ENCODE peak calls at places on chromosome 16, in eight cellular contexts. U is thoracic aorta; I is GM23248; M is effector memory CD4-positive, alpha-beta T cell; N is upper lobe of right lung; C is small intestine; J is cardiac muscle cell; V is adrenal gland. T is an unnamed sample.

GRCh38 chr16:88524973-88525662 is 45.1 kb upstream of the ZC3H18 start:
- DNase-seq in J (no peak), U (no peak), V (no peak), I (no peak), M (no peak), C (peak), N (no peak), T (no peak)

GRCh38 chr16:67015317-67015731 is 13.6 kb upstream of the CBFB start:
- DNase-seq in J (no peak), N (peak), V (peak), U (no peak), I (no peak), M (no peak), C (peak), T (no peak)

GRCh38 chr16:85202631-85203461 is 90.6 kb upstream of the CIBAR2 start:
- DNase-seq in I (peak), N (no peak), J (peak), U (peak), M (no peak), V (peak), C (no peak), T (peak)

GRCh38 chr16:75096730-75097129 is 19.9 kb downstream of the LDHD start:
- DNase-seq in N (peak), I (no peak), M (no peak), V (no peak), U (no peak), J (no peak), C (no peak), T (no peak)

GRCh38 chr16:28607116-28607623 is 2.7 kb downstream of the SULT1A1 start:
- DNase-seq in N (peak), M (no peak), I (no peak), U (no peak), J (no peak), C (no peak), V (no peak), T (no peak)

GRCh38 chr16:68166264-68166663 is 69.7 kb downstream of the ESRP2 start:
- DNase-seq in C (no peak), J (no peak), N (no peak), V (no peak), M (no peak), I (no peak), U (no peak), T (no peak)

GRCh38 chr16:55622930-55623561 is 32.7 kb upstream of the SLC6A2 start:
- DNase-seq in M (no peak), C (peak), I (no peak), J (peak), N (no peak), U (no peak), V (peak), T (no peak)

GRCh38 chr16:83211711-83212110 is 584.9 kb downstream of the CDH13 start:
- DNase-seq in M (no peak), V (no peak), I (no peak), N (no peak), C (no peak), J (peak), U (no peak), T (no peak)

GRCh38 chr16:50263940-50264929 is 2.1 kb upstream of the ADCY7 start:
- DNase-seq in C (no peak), U (no peak), I (peak), J (no peak), M (no peak), N (no peak), V (no peak), T (no peak)
- H3K27ac ChIP-seq in C (no peak), U (no peak), I (peak), J (no peak), M (no peak), N (no peak), V (no peak), T (no peak)

DNA sequence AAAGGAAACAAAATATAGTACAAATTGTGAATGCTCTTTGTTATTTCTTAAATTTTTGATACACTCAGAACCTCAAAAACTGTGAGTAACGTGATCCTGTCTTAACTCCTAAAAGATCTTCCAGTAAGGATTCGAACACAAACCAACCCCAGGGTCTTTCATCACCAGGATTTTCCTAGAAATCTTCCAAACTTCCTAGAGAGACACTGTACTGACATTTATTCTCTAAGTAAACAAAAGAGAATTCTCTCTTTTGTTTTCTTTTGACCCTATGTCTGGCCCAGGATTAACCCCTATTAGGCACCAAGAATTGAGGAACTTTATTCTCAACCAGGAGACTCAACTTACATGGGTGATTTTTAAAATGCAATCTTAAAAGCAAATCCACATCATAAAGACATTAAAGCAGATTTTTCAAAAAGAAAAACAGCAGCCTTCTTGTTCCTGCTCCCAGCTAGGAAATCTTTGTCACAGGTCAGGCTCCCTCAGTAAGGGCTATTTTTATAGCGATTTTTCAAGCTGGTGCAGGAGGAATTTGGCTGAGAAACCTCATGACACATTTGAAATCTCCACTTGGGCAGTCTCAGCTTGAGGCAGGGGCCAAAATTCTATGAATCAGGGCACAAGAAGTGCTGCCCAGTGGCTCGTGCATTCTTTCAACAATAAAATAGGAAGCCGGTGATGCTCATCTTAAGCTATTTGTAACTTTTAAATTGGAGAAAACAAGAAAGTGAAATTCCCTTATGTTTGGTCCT is 6.2 kb upstream of the SMG1 start:
- DNase-seq in U (peak), N (no peak), V (peak), M (no peak), J (peak), C (no peak), I (peak), T (no peak)
- H3K27ac ChIP-seq in U (peak), N (no peak), V (no peak), M (no peak), J (peak), C (no peak), I (peak), T (peak)

DNA sequence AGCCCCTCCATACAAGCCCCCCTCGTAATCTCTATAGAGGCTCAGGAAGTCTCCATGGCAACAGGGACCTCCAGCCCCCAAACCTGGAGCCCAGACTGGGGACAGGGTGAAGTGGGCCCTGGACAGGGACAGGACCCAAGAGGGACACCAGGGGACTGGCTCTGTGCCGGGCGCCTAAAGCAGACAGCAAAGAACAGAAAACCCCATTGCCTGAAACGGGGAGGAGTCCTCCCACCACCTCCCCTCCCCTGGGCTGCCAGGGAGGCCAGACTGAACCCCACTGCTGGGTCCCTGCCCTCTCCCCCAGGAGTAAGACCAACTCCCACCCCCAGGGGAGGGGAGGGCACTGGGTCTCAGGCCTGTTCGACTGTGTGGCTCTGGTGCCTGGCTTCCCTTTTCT is 40.7 kb downstream of the CPNE2 start:
- DNase-seq in V (no peak), M (no peak), C (no peak), U (no peak), N (no peak), J (no peak), I (no peak), T (no peak)
- H3K27ac ChIP-seq in V (no peak), M (no peak), C (no peak), U (no peak), N (no peak), J (no peak), I (no peak), T (no peak)

GRCh38 chr16:23855010-23855409 is 19.2 kb downstream of the PRKCB start:
- DNase-seq in M (no peak), N (no peak), U (no peak), I (no peak), J (no peak), V (no peak), C (no peak), T (no peak)

GRCh38 chr16:23858496-23859062 is 22.8 kb downstream of the PRKCB start:
- DNase-seq in M (no peak), V (no peak), N (no peak), I (peak), U (no peak), C (no peak), J (no peak), T (no peak)

GRCh38 chr16:23856345-23856744 is 20.6 kb downstream of the PRKCB start:
- DNase-seq in N (no peak), C (no peak), M (no peak), J (no peak), U (no peak), I (no peak), V (no peak), T (no peak)

GRCh38 chr16:23857901-23858300 is 22.1 kb downstream of the PRKCB start:
- DNase-seq in U (no peak), I (no peak), M (no peak), J (no peak), C (no peak), N (no peak), V (no peak), T (no peak)

DNA sequence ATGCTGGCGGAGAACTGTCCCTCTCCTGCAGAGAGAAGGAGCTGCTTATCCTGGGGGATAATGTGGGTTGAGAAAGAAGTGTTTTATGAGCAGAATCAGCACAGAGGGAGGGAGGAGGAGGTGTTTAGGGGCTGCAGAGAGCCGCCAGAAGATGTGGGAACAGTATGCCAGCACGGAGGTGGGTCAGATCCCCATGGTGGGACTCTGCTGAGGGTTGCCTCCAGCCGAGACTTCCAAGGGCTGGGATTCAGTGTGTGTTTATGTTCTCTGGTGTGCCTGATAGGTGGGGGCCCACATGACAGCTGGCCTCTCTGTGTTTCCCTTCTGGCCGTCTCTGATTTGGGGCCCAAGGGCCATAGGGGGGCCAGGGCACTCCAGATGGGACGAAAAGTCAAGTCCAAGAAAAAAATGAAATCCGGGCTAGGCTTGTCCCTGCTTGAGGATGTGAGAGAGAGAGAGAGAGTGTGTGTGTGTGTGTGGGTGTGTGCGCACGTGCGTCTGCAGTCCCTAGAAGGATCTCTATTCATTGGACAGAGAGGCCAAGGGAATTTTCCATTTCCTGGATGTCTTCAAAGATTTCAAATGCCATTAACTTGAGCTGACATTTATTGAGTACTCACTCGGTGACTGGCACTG is 21.6 kb downstream of the PRKCB start:
- DNase-seq in J (peak), I (no peak), C (no peak), U (no peak), V (no peak), M (no peak), N (no peak), T (no peak)
- H3K27ac ChIP-seq in J (peak), I (no peak), C (no peak), U (no peak), V (no peak), M (no peak), N (no peak), T (no peak)

GRCh38 chr16:2757344-2757743 is 4.9 kb downstream of the SRRM2 start:
- DNase-seq in J (no peak), I (no peak), V (no peak), C (no peak), N (no peak), M (no peak), U (no peak), T (no peak)

GRCh38 chr16:2756288-2757015 is 4.0 kb downstream of the SRRM2 start:
- DNase-seq in J (no peak), C (no peak), V (peak), M (no peak), I (no peak), U (no peak), N (no peak), T (no peak)

GRCh38 chr16:2753523-2754020 is 1.1 kb downstream of the SRRM2 start:
- DNase-seq in V (no peak), J (peak), N (no peak), U (no peak), M (no peak), C (no peak), I (peak), T (no peak)

GRCh38 chr16:2752850-2753522 is 548 bp downstream of the SRRM2 start:
- DNase-seq in J (peak), C (peak), M (peak), U (no peak), I (peak), N (peak), V (peak), T (peak)

DNA sequence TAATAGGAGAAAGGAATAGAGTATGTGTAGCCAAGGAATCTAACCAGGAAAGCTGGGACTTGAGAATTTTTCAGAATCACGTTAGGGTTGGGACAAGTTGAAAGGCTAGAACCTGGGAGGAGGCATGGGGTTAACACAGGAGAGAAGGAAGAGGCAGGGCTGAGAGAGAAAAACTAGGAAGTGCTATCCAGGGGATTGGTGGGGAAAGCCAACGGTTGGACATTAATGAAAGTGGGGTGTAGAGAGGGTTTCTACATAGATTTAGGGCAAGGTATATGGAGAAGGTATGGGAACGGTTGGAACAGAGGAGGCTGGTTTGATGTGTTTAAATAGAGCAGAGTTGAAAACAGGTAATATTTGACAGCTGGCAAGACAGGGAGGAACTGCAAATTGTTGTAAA is 2.7 kb downstream of the SRRM2 start:
- DNase-seq in N (no peak), M (no peak), C (no peak), I (no peak), J (no peak), U (no peak), V (no peak), T (no peak)
- H3K27ac ChIP-seq in N (no peak), M (peak), C (no peak), I (peak), J (peak), U (no peak), V (peak), T (peak)

GRCh38 chr16:9109255-9109654 is 17.8 kb downstream of the HAPSTR1 start:
- DNase-seq in M (no peak), U (no peak), C (no peak), N (no peak), J (no peak), V (no peak), I (no peak), T (no peak)
- H3K27ac ChIP-seq in M (no peak), U (no peak), C (no peak), N (no peak), J (no peak), V (no peak), I (peak), T (no peak)

T was measured in left ventricle myocardium inferior.